ENCODE peak calls at places on chromosomes 11 and 22, in six cellular contexts. U, S, V, B, C and F are unnamed samples.
A peak's percentile ranks its signal among the peaks of the same experiment; 100 is the strongest.

GRCh38 chr11:116513894-116514293 is 258.9 kb downstream of the BUD13 start:
- DNase-seq in V (peak; percentile 59), S (no peak), B (peak; percentile 83), U (peak; percentile 62), C (peak; percentile 63), F (peak; percentile 69)

GRCh38 chr11:90229791-90230190 is 6.9 kb upstream of the CHORDC1 start:
- DNase-seq in S (no peak), U (peak; percentile 27), B (no peak), V (no peak), C (no peak), F (no peak)

GRCh38 chr11:45383229-45383628 is 97.1 kb upstream of the SYT13 start:
- DNase-seq in S (no peak), V (peak; percentile 25), C (no peak), U (peak; percentile 36), B (no peak), F (no peak)

GRCh38 chr11:78000193-78000592 is 5.7 kb upstream of the INTS4 start:
- DNase-seq in V (peak; percentile 63), B (peak; percentile 92), C (peak; percentile 82), S (peak; percentile 67), U (peak; percentile 76), F (peak; percentile 66)

GRCh38 chr11:69468911-69469885 is 12.3 kb upstream of the LINC01488 start:
- DNase-seq in V (no peak), U (no peak), B (no peak), S (no peak), C (no peak), F (no peak)

GRCh38 chr11:27205269-27205668 is 157.7 kb downstream of the CCDC34 start:
- DNase-seq in U (no peak), S (no peak), C (peak; percentile 53), V (no peak), B (no peak), F (no peak)

GRCh38 chr11:31968774-31969433 is 122.0 kb upstream of the RCN1 start:
- DNase-seq in C (peak; percentile 78), V (no peak), U (peak; percentile 94), S (peak; percentile 62), B (no peak), F (no peak)

GRCh38 chr11:2097356-2097997 is 41.7 kb downstream of the IGF2 start:
- DNase-seq in V (no peak), U (peak; percentile 81), B (peak; percentile 86), C (peak; percentile 22), S (no peak), F (peak; percentile 92)

GRCh38 chr22:33529424-33530113 is 390.7 kb downstream of the LARGE1 start:
- DNase-seq in U (peak; percentile 85), C (peak; percentile 22), B (no peak), V (no peak), S (no peak), F (no peak)

GRCh38 chr11:10388574-10388973 is 66.5 kb upstream of the AMPD3 start:
- DNase-seq in V (no peak), B (no peak), S (no peak), U (peak; percentile 14), C (no peak), F (no peak)

GRCh38 chr11:32433249-32434115 is 1.9 kb downstream of the WT1 start:
- DNase-seq in V (no peak), B (peak; percentile 54), C (no peak), S (no peak), U (no peak), F (peak; percentile 30)

GRCh38 chr11:123504401-123504800 is 74.3 kb downstream of the GRAMD1B start:
- DNase-seq in S (no peak), U (no peak), C (no peak), B (no peak), V (peak; percentile 72), F (no peak)

GRCh38 chr22:26825960-26826359 is 168.6 kb downstream of the MIAT start:
- DNase-seq in S (no peak), V (no peak), B (no peak), C (no peak), U (no peak), F (no peak)

GRCh38 chr11:22337571-22338464 is at the start of gene SLC17A6:
- DNase-seq in U (peak; percentile 59), B (peak; percentile 92), S (no peak), C (peak; percentile 57), V (peak; percentile 69), F (peak; percentile 90)

GRCh38 chr22:24819941-24820461 is 14.0 kb downstream of the SGSM1 start:
- DNase-seq in U (peak; percentile 7), S (peak; percentile 62), V (no peak), C (peak; percentile 4), B (no peak), F (no peak)

GRCh38 chr22:34878996-34879395 is 187.0 kb upstream of the ISX start:
- DNase-seq in S (no peak), V (no peak), B (no peak), C (no peak), U (no peak), F (no peak)

GRCh38 chr22:50057868-50058311 is at the start of gene TTLL8:
- DNase-seq in V (no peak), B (peak; percentile 28), C (no peak), U (no peak), S (no peak), F (no peak)

GRCh38 chr22:46286006-46286405 is 10.7 kb upstream of the GTSE1 start:
- DNase-seq in B (no peak), V (no peak), U (no peak), S (no peak), C (no peak), F (no peak)

GRCh38 chr11:68843703-68844312 is 2.1 kb upstream of the CPT1A start:
- DNase-seq in U (no peak), S (no peak), V (peak; percentile 92), B (peak; percentile 92), C (peak; percentile 89), F (peak; percentile 57)

GRCh38 chr11:62388999-62389398 is 29.8 kb upstream of the SCGB1A1 start:
- DNase-seq in V (no peak), U (no peak), S (no peak), C (no peak), B (no peak), F (no peak)

GRCh38 chr11:109853156-109853776 is 239.9 kb upstream of the ZC3H12C start:
- DNase-seq in B (peak; percentile 71), S (no peak), V (peak; percentile 63), U (peak; percentile 76), C (peak; percentile 88), F (peak; percentile 43)

GRCh38 chr11:58788355-58789023 is 56.0 kb downstream of the GLYATL2 start:
- DNase-seq in V (peak; percentile 76), C (peak; percentile 91), S (peak; percentile 34), U (peak; percentile 78), B (peak; percentile 81), F (peak; percentile 57)

DNA sequence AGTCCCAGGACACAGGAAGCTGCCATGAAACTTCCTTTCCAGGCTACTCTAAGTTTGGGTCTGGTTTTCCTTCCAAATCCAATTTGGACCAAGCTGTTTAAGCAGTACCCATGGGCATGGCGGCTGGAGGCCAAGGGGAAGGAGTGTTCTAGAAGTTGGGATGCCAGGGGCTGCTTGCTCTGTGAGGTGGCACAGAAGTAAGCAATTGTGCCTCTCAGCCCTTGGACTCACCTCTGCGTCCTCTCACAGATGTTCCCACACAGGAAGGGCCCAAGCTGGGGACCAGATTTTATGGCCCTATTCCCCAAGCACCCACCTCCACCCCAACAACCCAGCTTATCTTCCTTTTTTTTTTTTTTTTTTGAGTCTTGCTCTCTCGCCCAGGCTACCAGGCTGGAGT is 3.5 kb upstream of the DGAT2 start:
- DNase-seq in C (no peak), U (no peak), V (no peak), B (no peak), S (no peak), F (no peak)
- TF ChIP-seq EZH2phosphoT487 in C (no peak), U (no peak), V (no peak), B (no peak), S (no peak), F (no peak)

GRCh38 chr22:38211556-38211955 is 9.8 kb downstream of the MAFF start:
- DNase-seq in S (no peak), U (no peak), B (no peak), V (no peak), C (no peak), F (no peak)
- H3F3A ChIP-seq in S (no peaks in the 10 kb centered on the region), U (peaks cover 6% of the 10 kb centered on the region), B (peaks cover 11% of the 10 kb centered on the region), V (peaks cover 12% of the 10 kb centered on the region), C (no peaks in the 10 kb centered on the region), F (no peaks in the 10 kb centered on the region)

DNA sequence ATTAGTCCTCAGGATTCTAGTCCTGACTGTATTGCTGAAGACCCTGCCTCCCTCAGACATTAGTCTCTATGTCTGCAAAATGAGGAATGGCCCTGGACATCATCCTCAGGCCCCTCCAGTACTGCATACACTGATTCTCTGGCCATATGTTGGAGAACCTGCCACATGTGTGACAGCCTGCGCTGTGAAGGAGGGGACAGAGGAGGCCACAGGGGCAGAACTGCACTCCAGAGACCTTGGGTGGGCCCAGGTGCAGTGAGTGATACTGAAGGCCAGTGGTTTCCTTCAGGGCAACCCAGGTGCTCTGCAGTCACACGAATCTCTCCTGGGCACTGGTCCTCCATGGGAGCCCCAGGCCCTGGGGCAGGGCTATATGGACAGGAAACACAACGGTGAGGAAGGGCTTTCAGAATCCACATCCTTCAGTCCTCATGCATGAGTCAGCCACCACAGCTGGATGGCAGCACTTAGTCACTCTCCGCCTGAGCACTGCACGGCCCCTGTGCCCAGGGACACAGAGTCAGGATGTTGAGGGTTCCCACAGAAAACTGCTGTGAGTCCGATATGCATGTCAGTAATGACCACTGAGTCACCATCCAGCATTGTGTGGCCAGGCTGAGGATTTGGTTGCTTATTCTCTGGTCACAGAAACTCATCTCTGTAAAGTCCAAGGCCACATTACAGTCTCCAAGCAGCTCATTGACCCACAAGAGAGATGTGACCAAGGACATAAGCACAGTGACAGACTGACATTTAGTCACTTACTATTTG is 39.7 kb downstream of the ME3 start:
- DNase-seq in B (peak; percentile 39), V (no peak), U (peak; percentile 99), S (peak; percentile 8), C (peak; percentile 92), F (peak; percentile 40)
- TF ChIP-seq EZH2phosphoT487 in B (no peak), V (no peak), U (peak; percentile 41), S (no peak), C (no peak), F (no peak)

GRCh38 chr11:764322-765024 is 12.8 kb downstream of the GATD1 start:
- DNase-seq in V (no peak), U (no peak), B (no peak), S (peak; percentile 24), C (no peak), F (no peak)
- H3F3A ChIP-seq in V (peaks cover 28% of the 10 kb centered on the region), U (peaks cover 56% of the 10 kb centered on the region), B (peaks cover 64% of the 10 kb centered on the region), S (peaks cover 28% of the 10 kb centered on the region), C (peaks cover 9% of the 10 kb centered on the region), F (peaks cover 37% of the 10 kb centered on the region)